ENCODE peak calls at places on chromosomes 5 and 9, in nine cellular contexts. N is upper lobe of left lung, D is pancreas, O is thoracic aorta, L is aorta, H is fibroblast of lung, R is A673, C is neuronal stem cell, M is OCI-LY7. E is an unnamed sample. For H3K4me1 and H3K9me3, the result is how much of the 10 kb centered on the place peaks cover.

GRCh38 chr5:123814796-123815479 is 303.0 kb downstream of the CSNK1G3 start:
- DNase-seq in O (no peak), M (no peak), D (no peak), H (peak), L (no peak), R (peak), N (no peak), C (no peak), E (no peak)

GRCh38 chr9:96299823-96300222 is 2.2 kb downstream of the HSD17B3 start:
- DNase-seq in H (peak), C (no peak), R (no peak), L (no peak), D (no peak), N (no peak), O (no peak), M (no peak), E (no peak)

GRCh38 chr5:151213803-151214613 is 9.9 kb downstream of the CCDC69 start:
- DNase-seq in N (peak), O (no peak), C (no peak), D (peak), L (peak), H (peak), M (peak), R (peak), E (peak)

GRCh38 chr5:177489119-177489716 is 8.2 kb downstream of the PDLIM7 start:
- DNase-seq in N (peak), L (peak), H (no peak), D (no peak), M (peak), O (no peak), C (no peak), R (no peak), E (no peak)

GRCh38 chr5:94326579-94326978 is 291.8 kb downstream of the KIAA0825 start:
- DNase-seq in M (no peak), H (no peak), O (no peak), C (no peak), N (no peak), L (no peak), R (no peak), D (no peak), E (no peak)

GRCh38 chr5:139797856-139798510 is 2.4 kb downstream of the PSD2 start:
- DNase-seq in N (no peak), C (no peak), R (no peak), D (no peak), L (no peak), H (no peak), O (no peak), M (no peak), E (no peak)

GRCh38 chr5:167378894-167379723 is 912.3 kb upstream of the WWC1 start:
- DNase-seq in H (no peak), L (no peak), R (no peak), C (no peak), N (no peak), M (no peak), D (no peak), O (no peak), E (no peak)

GRCh38 chr5:111254613-111255012 is 30.4 kb downstream of the CAMK4 start:
- DNase-seq in N (no peak), R (no peak), H (peak), M (peak), O (no peak), D (no peak), L (no peak), C (no peak), E (peak)

GRCh38 chr9:36742264-36742663 is 169.6 kb downstream of the MELK start:
- DNase-seq in C (no peak), N (no peak), L (no peak), D (no peak), O (no peak), R (no peak), M (peak), H (no peak), E (no peak)

GRCh38 chr5:96279796-96280542 is 153.1 kb downstream of the PCSK1 start:
- DNase-seq in D (no peak), L (no peak), H (no peak), N (no peak), C (no peak), O (no peak), R (no peak), M (no peak), E (no peak)

GRCh38 chr5:37751227-37751626 is 88.6 kb downstream of the GDNF start:
- DNase-seq in N (no peak), C (no peak), L (no peak), H (no peak), D (no peak), O (no peak), R (no peak), M (no peak), E (no peak)

GRCh38 chr5:38018011-38018410 is 178.2 kb upstream of the GDNF start:
- DNase-seq in N (no peak), D (no peak), H (no peak), L (no peak), O (no peak), R (no peak), M (no peak), C (no peak), E (no peak)

GRCh38 chr5:178108966-178109365 is 4.4 kb upstream of the N4BP3 start:
- DNase-seq in L (no peak), M (no peak), C (no peak), R (no peak), N (no peak), D (no peak), H (no peak), O (no peak), E (no peak)

GRCh38 chr5:156951354-156951753 is 11.7 kb downstream of the TIMD4 start:
- DNase-seq in D (no peak), N (no peak), M (no peak), R (no peak), H (no peak), O (no peak), L (no peak), C (no peak), E (no peak)
- H3K4me1 ChIP-seq in D (under half), N (under half), M (under half), R (under half), H (under half), O (under half), L (under half), C (under half), E (under half)

GRCh38 chr5:32531885-32532520 is 53.4 kb upstream of the SUB1 start:
- DNase-seq in M (peak), N (no peak), D (no peak), O (no peak), R (peak), L (no peak), C (no peak), H (peak), E (peak)
- H3K4me3 ChIP-seq in M (peak), N (no peak), D (no peak), O (no peak), R (no peak), L (no peak), C (no peak), H (peak), E (peak)

DNA sequence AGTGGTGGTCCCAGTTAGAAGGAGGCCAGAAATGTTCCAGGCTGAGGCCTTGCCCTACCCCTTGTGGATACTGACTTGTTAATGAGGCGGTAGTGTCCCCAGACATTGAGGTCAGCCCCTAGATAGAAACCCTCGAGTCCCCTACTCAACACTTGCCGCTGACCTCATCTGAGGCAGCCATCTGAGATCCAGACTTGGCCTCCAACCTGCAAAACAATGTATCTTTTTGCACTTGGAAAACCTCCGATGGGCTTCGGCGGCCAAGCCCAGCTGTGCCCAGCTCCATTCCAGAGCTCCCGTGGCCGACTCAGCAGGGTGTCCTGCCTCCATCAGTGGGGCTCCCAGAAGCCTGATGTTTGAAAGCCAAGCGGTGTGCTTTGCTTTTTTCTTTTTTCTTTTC is 122.1 kb downstream of the WNK2 start:
- DNase-seq in D (no peak), R (no peak), H (no peak), O (no peak), N (no peak), M (no peak), L (peak), C (no peak), E (no peak)
- H3K9me3 ChIP-seq in D (under half), R (under half), H (under half), O (under half), N (under half), M (under half), L (under half), C (under half), E (under half)

DNA sequence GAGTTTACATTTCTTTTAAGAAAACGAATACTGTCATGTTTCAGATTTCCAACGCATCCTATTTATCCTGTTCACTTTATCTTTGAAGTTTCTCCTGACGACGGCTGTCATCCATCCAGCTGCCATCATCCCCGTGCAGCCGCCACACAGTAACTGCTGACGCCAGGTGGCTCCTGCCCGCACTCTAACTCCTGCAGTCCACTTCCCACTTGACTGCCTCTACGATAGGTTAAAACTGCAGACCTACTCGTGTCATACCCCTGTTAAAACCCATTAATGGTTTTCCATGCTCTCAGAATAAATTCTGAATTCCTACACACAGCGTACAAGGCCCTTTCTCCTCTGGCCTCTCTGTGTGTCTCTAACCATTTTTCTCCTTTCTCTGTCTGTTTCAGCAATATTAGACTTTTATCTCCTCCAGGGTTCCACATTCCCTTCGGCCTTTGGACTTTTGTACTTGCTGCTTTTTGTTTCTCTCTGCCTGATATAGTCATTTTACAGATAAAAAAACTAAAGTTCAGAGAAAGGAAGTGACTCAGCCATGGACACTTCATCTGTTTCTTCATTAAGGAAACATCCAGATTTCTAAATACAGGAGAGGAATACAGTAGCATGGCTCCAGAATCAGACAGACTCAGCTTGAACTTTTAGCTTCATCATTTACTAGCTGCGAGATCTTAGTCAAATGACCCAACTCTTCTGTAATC is 84.9 kb downstream of the ADAMTS12 start:
- DNase-seq in C (no peak), D (no peak), M (no peak), N (peak), R (no peak), L (no peak), H (peak), O (no peak), E (no peak)
- H3K4me1 ChIP-seq in C (under half), D (under half), M (under half), N (under half), R (under half), L (under half), H (under half), O (under half), E (under half)

E was measured in CD4-positive, CD25-positive, alpha-beta regulatory T cell.